ENCODE peak calls at places on chromosomes 11 and 22, in seven cellular contexts. F is CD4-positive, alpha-beta memory T cell; B is stomach; R is Peyer's patch; C is H1; U is right lobe of liver; W is PC-3. I is an unnamed sample. For H3K36me3, the result is how much of the 10 kb centered on the place peaks cover.

GRCh38 chr11:116981216-116981887 is 116.9 kb downstream of the SIK3 start:
- DNase-seq in R (no peak), W (no peak), F (no peak), B (no peak), U (no peak), C (no peak), I (no peak)

GRCh38 chr11:64771861-64772260 is 6.5 kb downstream of the SF1 start:
- DNase-seq in W (no peak), R (no peak), F (no peak), B (no peak), C (no peak), U (no peak), I (no peak)

GRCh38 chr11:101428918-101429317 is 154.9 kb downstream of the TRPC6 start:
- DNase-seq in C (no peak), B (no peak), U (no peak), R (no peak), F (no peak), W (peak), I (no peak)

GRCh38 chr11:2348986-2349385 is 28.1 kb upstream of the CD81 start:
- DNase-seq in F (no peak), C (no peak), W (peak), U (no peak), B (no peak), R (no peak), I (no peak)

GRCh38 chr11:4054643-4055042 is 40.0 kb upstream of the RRM1 start:
- DNase-seq in U (no peak), R (no peak), F (no peak), B (no peak), C (no peak), W (no peak), I (no peak)

GRCh38 chr11:90235536-90235935 is 12.7 kb upstream of the CHORDC1 start:
- DNase-seq in R (no peak), C (no peak), W (no peak), U (no peak), F (no peak), B (no peak), I (no peak)

GRCh38 chr11:72752088-72752914 is at the start of gene ARAP1:
- DNase-seq in B (peak), C (no peak), W (peak), R (peak), F (peak), U (peak), I (peak)

GRCh38 chr22:48744283-48744641 is 1083.4 kb downstream of the BRD1 start:
- DNase-seq in B (peak), W (no peak), C (no peak), F (no peak), R (peak), U (peak), I (peak)

GRCh38 chr11:120180571-120181445 is 30.0 kb upstream of the OAF start:
- DNase-seq in R (no peak), B (peak), U (no peak), F (no peak), C (peak), W (peak), I (peak)

GRCh38 chr22:20180640-20181039 is 29.8 kb upstream of the CCDC188 start:
- DNase-seq in B (no peak), U (no peak), W (no peak), F (no peak), C (no peak), R (no peak), I (no peak)

GRCh38 chr11:114026355-114026754 is 33.2 kb upstream of the ZBTB16 start:
- DNase-seq in R (no peak), U (no peak), C (peak), F (peak), B (no peak), W (peak), I (no peak)

GRCh38 chr11:6757373-6757967 is 14.3 kb downstream of the OR2AG2 start:
- DNase-seq in F (peak), B (peak), U (no peak), R (no peak), W (peak), C (no peak), I (no peak)

GRCh38 chr22:36336246-36337182 is 51.3 kb downstream of the MYH9 start:
- DNase-seq in C (no peak), R (no peak), F (no peak), W (no peak), B (no peak), U (no peak), I (no peak)

GRCh38 chr11:58919561-58919960 is 19.7 kb upstream of the GLYATL1 start:
- DNase-seq in F (no peak), U (no peak), W (no peak), B (no peak), R (no peak), C (no peak), I (no peak)

GRCh38 chr11:77819921-77820564 is 479 bp downstream of the RSF1 start:
- DNase-seq in B (peak), W (peak), U (peak), C (peak), F (no peak), R (peak), I (peak)

GRCh38 chr11:35494966-35495365 is 30.4 kb downstream of the PAMR1 start:
- DNase-seq in W (no peak), R (no peak), B (no peak), C (no peak), U (no peak), F (no peak), I (no peak)

GRCh38 chr22:41870786-41871185 is 37.9 kb downstream of the SREBF2 start:
- DNase-seq in F (no peak), U (no peak), W (no peak), C (no peak), B (no peak), R (no peak), I (no peak)

GRCh38 chr22:39151329-39151975 is 1.0 kb downstream of the CBX7 start:
- DNase-seq in R (no peak), W (no peak), F (no peak), U (no peak), C (no peak), B (no peak), I (peak)

GRCh38 chr11:45141631-45142030 is 4.8 kb upstream of the PRDM11 start:
- DNase-seq in W (no peak), F (no peak), U (no peak), B (no peak), C (no peak), R (no peak), I (no peak)

GRCh38 chr11:75189911-75190310 is 39.0 kb downstream of the SLCO2B1 start:
- DNase-seq in F (no peak), C (no peak), B (no peak), U (no peak), W (no peak), R (no peak), I (peak)

GRCh38 chr22:29679316-29679715 is 40.5 kb upstream of the CABP7 start:
- DNase-seq in U (no peak), B (no peak), W (no peak), F (no peak), C (no peak), R (no peak), I (no peak)

GRCh38 chr11:65651589-65652510 is 10.9 kb downstream of the RELA start:
- DNase-seq in W (peak), U (no peak), F (no peak), B (peak), R (peak), C (no peak), I (peak)

GRCh38 chr11:77115181-77115611 is 12.6 kb downstream of the OMP start:
- DNase-seq in W (peak), B (no peak), U (peak), R (no peak), F (no peak), C (no peak), I (no peak)

GRCh38 chr11:111520565-111520964 is 6.0 kb downstream of the HOATZ start:
- DNase-seq in U (no peak), W (peak), B (no peak), R (no peak), C (no peak), F (no peak), I (no peak)

GRCh38 chr11:118914178-118914918 is 11.4 kb downstream of the BCL9L start:
- DNase-seq in B (no peak), F (peak), C (no peak), R (peak), W (peak), U (no peak), I (no peak)

GRCh38 chr11:123537726-123538125 is 107.7 kb downstream of the GRAMD1B start:
- DNase-seq in F (no peak), W (peak), R (no peak), B (no peak), U (no peak), C (no peak), I (no peak)
- H3K27ac ChIP-seq in F (no peak), W (peak), R (no peak), B (no peak), U (no peak), C (peak), I (no peak)

DNA sequence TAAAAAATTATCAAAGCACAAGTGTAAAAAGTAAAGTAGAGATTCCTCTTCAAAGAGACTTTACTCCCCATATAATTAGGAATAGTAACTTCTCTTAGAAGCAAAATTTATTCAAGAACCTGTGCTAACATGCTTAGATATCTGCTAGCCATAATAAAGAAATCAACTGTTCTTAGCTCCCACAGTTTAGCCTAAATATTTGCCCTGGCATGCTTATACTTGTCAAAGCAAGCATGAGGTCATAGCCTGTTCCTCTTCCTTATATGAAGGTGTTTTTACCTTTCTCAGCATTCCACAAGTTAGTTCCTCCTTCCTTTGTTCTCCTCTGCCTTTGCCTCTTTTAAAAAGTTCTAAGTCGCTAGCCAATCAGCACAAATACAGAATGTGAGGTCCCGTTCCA is 30.3 kb downstream of the RIC3 start:
- DNase-seq in U (no peak), C (no peak), B (no peak), W (no peak), F (no peak), R (no peak), I (no peak)
- H3K36me3 ChIP-seq in U (under half), C (under half), B (under half), W (under half), F (under half), R (under half), I (under half)

DNA sequence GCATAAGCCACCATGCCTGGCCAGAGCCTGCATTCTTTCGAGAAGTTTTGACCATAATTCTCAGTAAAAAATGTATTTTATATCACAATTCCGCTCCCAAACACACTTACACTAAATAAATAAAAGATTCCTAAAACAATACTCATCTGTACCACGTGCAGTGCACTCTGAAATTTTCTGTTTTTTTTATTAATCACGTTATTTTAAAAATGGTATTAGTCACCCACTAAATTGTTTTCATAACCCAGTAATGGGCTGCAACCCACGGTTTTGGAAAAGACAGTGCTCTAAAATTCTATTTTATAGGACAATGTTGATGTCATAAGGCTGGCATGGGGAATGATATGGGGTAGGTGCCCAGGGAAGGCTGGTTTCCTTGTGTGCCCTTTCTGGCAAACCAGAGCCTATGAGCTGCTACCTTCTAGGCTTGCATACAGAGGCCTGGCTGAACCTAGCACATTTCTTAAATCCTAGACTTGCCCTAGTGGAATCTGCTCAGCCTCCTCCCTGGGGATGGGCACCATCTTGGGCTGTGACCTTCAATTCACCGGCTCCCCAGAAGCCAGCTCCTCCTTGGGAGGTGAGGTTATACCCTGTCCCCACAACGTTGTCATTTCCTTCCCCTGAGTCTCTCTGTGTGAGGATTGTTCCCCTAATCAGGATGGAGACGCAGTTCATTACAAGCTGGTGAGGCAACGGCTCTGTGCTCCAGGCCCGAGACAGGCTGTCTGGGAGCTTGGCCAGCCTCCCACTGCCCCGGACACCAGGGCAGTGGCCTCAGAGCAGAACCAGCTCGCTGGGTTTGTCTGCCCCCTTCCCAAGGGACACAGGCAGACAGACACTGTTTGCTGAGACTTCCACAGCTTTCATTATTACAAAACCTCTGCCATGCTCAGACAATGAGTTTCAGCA is 116.5 kb upstream of the NAV2 start:
- DNase-seq in W (peak), R (no peak), B (no peak), C (no peak), F (no peak), U (peak), I (no peak)
- H3K27ac ChIP-seq in W (peak), R (peak), B (peak), C (no peak), F (no peak), U (no peak), I (peak)

GRCh38 chr11:47765086-47765485 is 2.1 kb downstream of the FNBP4 start:
- DNase-seq in B (no peak), C (no peak), F (no peak), R (no peak), U (no peak), W (no peak), I (no peak)
- H3K36me3 ChIP-seq in B (under half), C (under half), F (under half), R (under half), U (under half), W (under half), I (under half)

DNA sequence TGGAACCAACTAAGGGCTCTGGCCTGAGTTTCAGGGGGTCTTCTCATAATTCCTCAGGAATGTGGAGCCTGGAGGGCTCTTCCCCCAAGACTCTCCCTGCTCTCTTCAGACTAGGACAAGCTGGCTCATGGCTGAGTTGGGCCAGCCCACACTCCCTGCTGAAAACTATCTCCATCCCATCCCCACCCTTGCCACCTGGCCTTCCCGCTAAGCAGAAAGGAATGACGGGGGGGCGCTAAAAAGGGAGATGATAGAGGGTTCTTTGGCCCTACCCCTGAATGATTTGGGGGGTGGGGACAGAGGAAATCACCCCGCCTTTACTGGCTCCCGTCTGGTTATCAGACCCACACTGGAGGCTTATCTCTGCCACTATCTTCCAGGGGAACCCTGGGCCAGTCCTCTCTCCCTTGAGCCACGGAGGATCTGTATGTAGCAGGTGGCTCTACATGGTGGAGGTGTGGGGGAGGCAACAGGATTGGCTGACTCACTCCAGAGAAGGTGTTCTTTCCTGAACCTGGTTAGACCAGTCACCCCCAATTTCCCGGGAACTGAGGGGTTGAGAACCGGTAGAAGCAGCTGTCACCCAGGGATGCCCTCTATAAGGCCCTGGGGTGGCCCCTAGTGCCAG is 5.7 kb downstream of the SMTN start:
- DNase-seq in F (no peak), B (no peak), C (no peak), W (no peak), U (no peak), R (no peak), I (no peak)
- H3K27ac ChIP-seq in F (no peak), B (peak), C (no peak), W (no peak), U (no peak), R (peak), I (no peak)

DNA sequence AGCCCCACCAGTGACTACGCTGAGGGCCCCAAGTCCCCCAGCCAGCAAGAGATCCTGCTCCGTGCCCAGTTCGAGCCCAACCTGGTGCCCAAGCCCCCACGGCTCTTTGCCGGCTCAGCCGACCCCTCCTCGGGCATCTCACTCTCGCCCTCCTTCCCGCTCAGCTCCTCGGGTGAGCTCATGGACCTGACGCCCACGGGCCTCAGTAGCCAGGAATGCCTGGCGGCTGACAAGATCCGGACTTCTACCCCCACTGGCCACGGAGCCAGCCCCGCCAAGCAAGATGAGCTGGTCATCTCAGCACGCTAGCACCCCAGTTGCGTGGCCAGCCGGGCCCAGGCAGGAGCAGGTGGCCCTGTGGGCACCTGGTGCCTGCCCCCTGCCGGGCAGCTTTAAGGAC is 8.3 kb upstream of the MYRF start:
- DNase-seq in R (no peak), B (no peak), C (no peak), F (no peak), W (no peak), U (no peak), I (no peak)
- H3K36me3 ChIP-seq in R (under half), B (under half), C (under half), F (under half), W (under half), U (under half), I (under half)

DNA sequence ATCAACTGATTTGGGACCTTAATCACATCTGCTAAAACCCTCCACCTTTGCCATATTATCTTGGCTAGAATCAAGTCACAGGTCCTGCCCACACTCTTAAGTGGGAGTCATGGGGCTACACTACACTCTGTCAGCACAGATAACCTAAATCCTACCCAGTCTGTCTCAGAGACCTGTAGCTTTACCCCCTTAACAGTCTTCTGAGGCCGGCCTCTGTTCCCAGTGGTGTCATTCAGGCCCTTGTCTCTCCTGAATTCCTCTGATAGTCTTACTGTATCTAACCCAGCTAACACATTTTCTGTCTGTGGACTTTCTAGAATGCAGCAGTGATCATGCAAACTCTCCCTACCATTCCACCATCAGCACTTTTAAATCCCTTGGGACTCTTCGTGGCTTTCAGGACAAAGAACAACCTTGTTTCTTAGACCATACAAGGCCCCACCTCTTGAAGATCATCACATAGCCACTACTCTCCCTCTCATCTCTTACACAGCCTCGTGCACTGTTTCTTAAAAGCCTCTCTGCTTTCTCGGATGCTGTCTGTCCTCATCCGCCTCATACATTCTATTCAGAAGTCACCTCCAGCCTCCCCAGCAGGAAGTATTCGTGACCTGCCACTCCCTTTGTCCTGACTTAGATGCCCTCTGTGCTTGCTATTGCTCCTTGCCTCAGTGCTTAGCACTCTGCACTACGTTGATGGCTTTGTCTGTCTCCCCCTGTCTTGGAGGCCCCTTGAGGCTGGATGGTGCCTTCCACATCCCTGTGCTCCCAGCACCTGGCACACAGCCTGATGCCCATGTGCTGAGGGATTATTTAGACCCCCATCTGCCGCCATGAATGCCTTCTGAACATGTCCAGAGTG is 57.9 kb downstream of the PANX1 start:
- DNase-seq in R (no peak), U (no peak), W (no peak), C (no peak), B (no peak), F (no peak), I (no peak)
- H3K27ac ChIP-seq in R (no peak), U (no peak), W (no peak), C (no peak), B (no peak), F (no peak), I (no peak)

GRCh38 chr11:19864141-19865120 is 151.8 kb downstream of the NAV2 start:
- DNase-seq in F (no peak), W (no peak), B (no peak), U (peak), C (no peak), R (no peak), I (no peak)
- H3K36me3 ChIP-seq in F (under half), W (under half), B (under half), U (under half), C (under half), R (under half), I (under half)

GRCh38 chr11:33310720-33311500 is 53.7 kb downstream of the HIPK3 start:
- DNase-seq in F (no peak), U (no peak), C (peak), R (no peak), W (no peak), B (no peak), I (no peak)
- H3K27ac ChIP-seq in F (no peak), U (no peak), C (no peak), R (no peak), W (no peak), B (no peak), I (no peak)